ENCODE peak calls at places on chromosome 1, in six cellular contexts. P is occipital lobe, S is skeletal muscle cell, Y is left ventricle myocardium inferior, X is BJ, U is amniotic epithelial cell. L is an unnamed sample.

GRCh38 chr1:180451504-180451903 is 50.9 kb downstream of the ACBD6 start:
- DNase-seq in P (no peak), S (no peak), Y (no peak), X (no peak), U (no peak), L (no peak)

GRCh38 chr1:86703696-86704455 is 500 bp upstream of the SH3GLB1 start:
- DNase-seq in P (peak), S (no peak), Y (no peak), X (no peak), U (no peak), L (no peak)

GRCh38 chr1:159891275-159892157 is 8.4 kb downstream of the CFAP45 start:
- DNase-seq in P (peak), S (peak), Y (peak), X (peak), U (peak), L (no peak)

GRCh38 chr1:183195146-183195571 is 9.1 kb downstream of the LAMC2 start:
- DNase-seq in P (no peak), S (no peak), Y (no peak), X (no peak), U (peak), L (no peak)

GRCh38 chr1:240619901-240620621 is 8.1 kb upstream of the GREM2 start:
- DNase-seq in P (no peak), S (no peak), Y (no peak), X (no peak), U (no peak), L (no peak)

GRCh38 chr1:35595684-35596083 is 22.6 kb downstream of the TFAP2E start:
- DNase-seq in P (no peak), S (no peak), Y (no peak), X (no peak), U (no peak), L (no peak)

GRCh38 chr1:185421485-185422100 is 104.5 kb upstream of the IVNS1ABP start:
- DNase-seq in P (no peak), S (no peak), Y (no peak), X (no peak), U (no peak), L (no peak)

GRCh38 chr1:184532199-184532598 is 145.4 kb downstream of the C1orf21 start:
- DNase-seq in P (no peak), S (no peak), Y (no peak), X (no peak), U (no peak), L (no peak)

GRCh38 chr1:166603296-166603695 is 236.0 kb upstream of the POGK start:
- DNase-seq in P (no peak), S (no peak), Y (no peak), X (no peak), U (no peak), L (no peak)

GRCh38 chr1:46246548-46247432 is 773 bp upstream of the RAD54L start:
- DNase-seq in P (no peak), S (peak), Y (peak), X (peak), U (peak), L (peak)

GRCh38 chr1:202129453-202130274 is 6.9 kb downstream of the GPR37L1 start:
- DNase-seq in P (no peak), S (no peak), Y (no peak), X (no peak), U (no peak), L (no peak)

GRCh38 chr1:44739361-44740178 is at the start of gene KIF2C:
- DNase-seq in P (peak), S (peak), Y (peak), X (peak), U (peak), L (peak)

GRCh38 chr1:167322483-167322882 is 101.8 kb downstream of the POU2F1 start:
- DNase-seq in P (no peak), S (no peak), Y (no peak), X (no peak), U (no peak), L (no peak)

GRCh38 chr1:53339736-53340385 is 12.0 kb upstream of the LRP8 start:
- DNase-seq in P (no peak), S (no peak), Y (no peak), X (no peak), U (no peak), L (no peak)

GRCh38 chr1:81305997-81306452 is 494.7 kb upstream of the ADGRL2 start:
- DNase-seq in P (peak), S (peak), Y (no peak), X (no peak), U (peak), L (no peak)

GRCh38 chr1:39129514-39129913 is 75.0 kb upstream of the MACF1 start:
- DNase-seq in P (no peak), S (no peak), Y (no peak), X (no peak), U (peak), L (no peak)

GRCh38 chr1:27686223-27686990 is 14.4 kb upstream of the IFI6 start:
- DNase-seq in P (no peak), S (no peak), Y (no peak), X (no peak), U (no peak), L (no peak)

GRCh38 chr1:225825606-225826005 is 15.7 kb downstream of the EPHX1 start:
- DNase-seq in P (no peak), S (no peak), Y (no peak), X (no peak), U (peak), L (no peak)

GRCh38 chr1:54400321-54400720 is 5.9 kb downstream of the SSBP3 start:
- DNase-seq in P (no peak), S (no peak), Y (no peak), X (no peak), U (peak), L (no peak)

GRCh38 chr1:61981870-61982660 is 212.6 kb upstream of the L1TD1 start:
- DNase-seq in P (no peak), S (no peak), Y (no peak), X (no peak), U (no peak), L (no peak)

L was measured in GM04503.